ENCODE peak calls at places on chromosomes 4 and X, in five cellular contexts. G is posterior vena cava; Y is NCI-H2171 treated with DMSO at 0.1 percent for 48 hours; W is mucosa of gallbladder; V is activated CD8-positive, alpha-beta memory T cell treated with anti-CD3 and anti-CD28 coated beads, Interleukin-2, amount 50 U/mL, for 48 hours. C is an unnamed sample.

GRCh38 chrX:43973249-43973672 is at the start of gene NDP:
- DNase-seq in G (no peak), Y (no peak), W (no peak), V (no peak), C (no peak)

GRCh38 chr4:180695851-180696250 is 1547.4 kb upstream of the TENM3 start:
- DNase-seq in G (no peak), Y (no peak), W (no peak), V (no peak), C (no peak)

GRCh38 chr4:151292038-151292437 is 15.1 kb downstream of the PRSS48 start:
- DNase-seq in G (no peak), Y (no peak), W (no peak), V (no peak), C (no peak)

GRCh38 chrX:49829016-49829415 is at the start of gene PAGE4:
- DNase-seq in G (no peak), Y (no peak), W (no peak), V (no peak), C (no peak)

GRCh38 chrX:48083212-48083611 is 11.8 kb upstream of the ZNF630 start:
- DNase-seq in G (no peak), Y (peak), W (peak), V (peak), C (peak)

GRCh38 chrX:16222123-16222522 is 54.8 kb downstream of the MAGEB17 start:
- DNase-seq in G (no peak), Y (no peak), W (no peak), V (no peak), C (no peak)

GRCh38 chr4:47824844-47825243 is 13.0 kb downstream of the CORIN start:
- DNase-seq in G (no peak), Y (no peak), W (no peak), V (no peak), C (no peak)

GRCh38 chr4:182105416-182105815 is 137.8 kb upstream of the TENM3 start:
- DNase-seq in G (no peak), Y (no peak), W (no peak), V (no peak), C (no peak)

GRCh38 chrX:96481831-96482230 is 202.8 kb upstream of the DIAPH2 start:
- DNase-seq in G (no peak), Y (no peak), W (no peak), V (no peak), C (no peak)

GRCh38 chr4:740656-741282 is 35.1 kb downstream of the PCGF3 start:
- DNase-seq in G (no peak), Y (no peak), W (no peak), V (no peak), C (no peak)

GRCh38 chr4:93327346-93327745 is 501.2 kb upstream of the ATOH1 start:
- DNase-seq in G (no peak), Y (no peak), W (no peak), V (no peak), C (no peak)

GRCh38 chr4:11821774-11822430 is 393.2 kb upstream of the HS3ST1 start:
- DNase-seq in G (no peak), Y (no peak), W (no peak), V (no peak), C (no peak)

GRCh38 chrX:132818638-132819037 is 139.8 kb downstream of the HS6ST2 start:
- DNase-seq in G (no peak), Y (no peak), W (no peak), V (no peak), C (no peak)

GRCh38 chrX:134315893-134316292 is 78.9 kb downstream of the CCDC160 start:
- DNase-seq in G (no peak), Y (no peak), W (no peak), V (no peak), C (no peak)

C was measured in NCI-H524 treated with DMSO at 0.1 percent for 48 hours.